ENCODE peak calls at places on chromosomes 1 and 21, in five cellular contexts. W is HTR-8/SVneo; O is activated CD8-positive, alpha-beta memory T cell treated with anti-CD3 and anti-CD28 coated beads, Interleukin-2, amount 50 U/mL, for 48 hours; Q is head of caudate nucleus; L is germinal center. P is an unnamed sample.

GRCh38 chr1:94118471-94118870 is 2.5 kb downstream of the ABCA4 start:
- DNase-seq in O (no peak), W (no peak), L (no peak), Q (no peak), P (no peak)

GRCh38 chr1:24745711-24746582 is 700 bp downstream of the CLIC4 start:
- DNase-seq in W (no peak), O (peak; percentile 59), Q (no peak), L (peak; percentile 49), P (peak; percentile 31)

GRCh38 chr1:13548281-13548680 is 34.5 kb upstream of the LRRC38 start:
- DNase-seq in W (no peak), Q (no peak), L (no peak), O (no peak), P (no peak)

GRCh38 chr21:18252686-18253085 is 8.1 kb downstream of the CHODL start:
- DNase-seq in W (no peak), O (no peak), Q (no peak), L (no peak), P (no peak)

GRCh38 chr1:196400478-196401453 is 207.5 kb downstream of the KCNT2 start:
- DNase-seq in L (no peak), W (no peak), Q (no peak), O (no peak), P (no peak)

GRCh38 chr1:24415910-24416665 is 486 bp downstream of the NIPAL3 start:
- DNase-seq in L (peak; percentile 18), Q (no peak), W (no peak), O (no peak), P (peak; percentile 11)

GRCh38 chr1:8201331-8201861 is 116.5 kb upstream of the SLC45A1 start:
- DNase-seq in O (no peak), W (no peak), L (no peak), Q (no peak), P (no peak)

GRCh38 chr1:7956218-7957032 is 5.1 kb upstream of the PARK7 start:
- DNase-seq in Q (no peak), L (no peak), W (no peak), O (no peak), P (no peak)

GRCh38 chr1:23483327-23484252 is at the start of gene ASAP3:
- DNase-seq in Q (peak; percentile 39), O (peak; percentile 63), L (no peak), W (peak; percentile 26), P (no peak)

GRCh38 chr1:71644997-71645396 is 564.2 kb upstream of the ZRANB2 start:
- DNase-seq in W (no peak), L (no peak), Q (no peak), O (no peak), P (no peak)

GRCh38 chr21:22342855-22343254 is 1344.6 kb downstream of the NCAM2 start:
- DNase-seq in L (no peak), W (no peak), O (no peak), Q (no peak), P (no peak)

GRCh38 chr1:21550097-21550496 is 40.9 kb downstream of the ALPL start:
- DNase-seq in O (no peak), Q (no peak), L (no peak), W (no peak), P (no peak)

GRCh38 chr21:26366781-26367180 is 196.2 kb upstream of the APP start:
- DNase-seq in Q (no peak), L (no peak), O (no peak), W (no peak), P (no peak)

GRCh38 chr1:219206350-219206749 is 32.7 kb downstream of the LYPLAL1 start:
- DNase-seq in W (no peak), Q (no peak), O (no peak), L (no peak), P (no peak)

GRCh38 chr1:214957330-214958137 is 125.0 kb upstream of the KCNK2 start:
- DNase-seq in Q (no peak), W (peak; percentile 60), O (no peak), L (no peak), P (no peak)

GRCh38 chr1:33867684-33868083 is 3.8 kb downstream of the HMGB4 start:
- DNase-seq in W (no peak), Q (no peak), O (no peak), L (no peak), P (no peak)

GRCh38 chr1:50473513-50473912 is 50.3 kb upstream of the DMRTA2 start:
- DNase-seq in L (no peak), Q (no peak), W (no peak), O (no peak), P (no peak)

GRCh38 chr1:244834596-244835275 is 722 bp upstream of the COX20 start:
- DNase-seq in O (peak; percentile 93), Q (peak; percentile 83), W (peak; percentile 78), L (peak; percentile 86), P (peak; percentile 89)

GRCh38 chr1:150895618-150896017 is 8.7 kb downstream of the CTXND2 start:
- DNase-seq in L (no peak), O (no peak), Q (no peak), W (peak; percentile 66), P (peak; percentile 37)

GRCh38 chr1:190323530-190323929 is 154.1 kb downstream of the BRINP3 start:
- DNase-seq in Q (no peak), O (no peak), W (no peak), L (no peak), P (no peak)

GRCh38 chr21:41321211-41321907 is 4.8 kb downstream of the FAM3B start:
- DNase-seq in L (peak; percentile 33), O (no peak), Q (no peak), W (no peak), P (no peak)

GRCh38 chr1:239816090-239816812 is 275.4 kb upstream of the FMN2 start:
- DNase-seq in W (peak; percentile 67), O (no peak), L (no peak), Q (no peak), P (peak; percentile 60)

GRCh38 chr1:114100148-114100547 is 53.5 kb downstream of the SYT6 start:
- DNase-seq in O (no peak), L (no peak), Q (no peak), W (no peak), P (no peak)

GRCh38 chr1:99650773-99651437 is 5.0 kb downstream of the PALMD start:
- DNase-seq in L (no peak), W (no peak), O (no peak), Q (no peak), P (no peak)

GRCh38 chr1:244224487-244225430 is 173.7 kb downstream of the ZBTB18 start:
- DNase-seq in O (no peak), L (no peak), Q (no peak), W (no peak), P (no peak)

GRCh38 chr1:98048234-98048633 is 127.4 kb upstream of the DPYD start:
- DNase-seq in L (peak; percentile 15), O (peak; percentile 77), W (peak; percentile 54), Q (peak; percentile 77), P (peak; percentile 52)

GRCh38 chr1:21289700-21290545 is at the start of gene ECE1:
- DNase-seq in O (peak; percentile 72), Q (no peak), L (peak; percentile 51), W (peak; percentile 49), P (peak; percentile 9)

GRCh38 chr1:37633040-37633949 is 1.4 kb downstream of the RSPO1 start:
- DNase-seq in O (no peak), W (no peak), L (no peak), Q (no peak), P (no peak)

GRCh38 chr21:42171091-42172053 is 47.6 kb upstream of the ABCG1 start:
- DNase-seq in Q (peak; percentile 69), W (no peak), L (no peak), O (peak; percentile 46), P (peak; percentile 78)

GRCh38 chr1:15442759-15443158 is 4.5 kb downstream of the CTRC start:
- DNase-seq in O (no peak), W (no peak), L (no peak), Q (no peak), P (no peak)

GRCh38 chr1:110783292-110783918 is 89.5 kb upstream of the CD53 start:
- DNase-seq in O (peak; percentile 60), Q (peak; percentile 42), W (peak; percentile 28), L (peak; percentile 76), P (peak; percentile 61)

GRCh38 chr1:20448626-20449215 is 37.3 kb downstream of the CAMK2N1 start:
- DNase-seq in W (no peak), Q (peak; percentile 62), O (no peak), L (no peak), P (no peak)

GRCh38 chr1:38815903-38816627 is 43.5 kb downstream of the RRAGC start:
- DNase-seq in Q (peak; percentile 64), W (no peak), O (no peak), L (no peak), P (no peak)

GRCh38 chr1:91944087-91944486 is 5.1 kb upstream of the BRDT start:
- DNase-seq in Q (no peak), L (no peak), O (no peak), W (no peak), P (no peak)

GRCh38 chr21:29144736-29145353 is 14.4 kb downstream of the MAP3K7CL start:
- DNase-seq in W (no peak), L (no peak), Q (no peak), O (no peak), P (no peak)